ENCODE peak calls at places on chromosomes 4 and X, in seven cellular contexts. K is neuronal stem cell, E is mesendoderm, G is H9, Q is IMR-90, I is trophoblast cell, P is H1. T is an unnamed sample.

GRCh38 chrX:18894156-18894555 is 89.8 kb downstream of the PHKA2 start:
- DNase-seq in Q (no peak), E (no peak), G (peak; percentile 30), K (no peak), P (no peak), I (no peak), T (no peak)

GRCh38 chr4:128818442-128818841 is 8.9 kb downstream of the JADE1 start:
- DNase-seq in G (no peak), E (no peak), I (no peak), K (no peak), Q (no peak), P (no peak), T (no peak)

GRCh38 chr4:82232891-82233290 is 140.9 kb downstream of the HNRNPD start:
- DNase-seq in K (no peak), I (no peak), G (no peak), Q (no peak), E (no peak), P (no peak), T (no peak)

GRCh38 chrX:71070531-71070930 is 2.4 kb upstream of the SNX12 start:
- DNase-seq in E (no peak), K (no peak), G (no peak), Q (no peak), P (no peak), I (peak; percentile 54), T (no peak)

GRCh38 chrX:45011131-45011530 is 138.1 kb downstream of the KDM6A start:
- DNase-seq in E (no peak), P (no peak), I (no peak), K (no peak), G (no peak), Q (peak; percentile 68), T (peak; percentile 47)

GRCh38 chr4:67198757-67199156 is 346.5 kb downstream of the CENPC start:
- DNase-seq in Q (no peak), G (peak; percentile 31), P (no peak), I (no peak), K (no peak), E (peak; percentile 64), T (peak; percentile 57)

GRCh38 chrX:151675121-151675746 is 20.0 kb upstream of the PRRG3 start:
- DNase-seq in E (peak; percentile 8), Q (no peak), G (no peak), P (no peak), I (no peak), K (no peak), T (no peak)

GRCh38 chr4:57095245-57095644 is 14.9 kb downstream of the IGFBP7 start:
- DNase-seq in P (no peak), G (no peak), E (no peak), I (no peak), Q (no peak), K (no peak), T (no peak)

GRCh38 chr4:64539234-64539849 is 130.1 kb upstream of the TECRL start:
- DNase-seq in P (no peak), Q (peak; percentile 49), K (peak; percentile 66), I (peak; percentile 17), E (peak; percentile 74), G (peak; percentile 43), T (peak; percentile 71)

GRCh38 chr4:143882892-143883291 is 22.5 kb downstream of the GYPE start:
- DNase-seq in G (no peak), I (no peak), P (no peak), E (no peak), K (no peak), Q (no peak), T (no peak)

GRCh38 chrX:153884136-153885076 is 1.6 kb downstream of the L1CAM start:
- DNase-seq in I (no peak), K (no peak), G (no peak), Q (no peak), P (no peak), E (no peak), T (no peak)

GRCh38 chr4:152968806-152969394 is 32.8 kb downstream of the FHDC1 start:
- DNase-seq in P (no peak), I (no peak), Q (peak; percentile 39), G (no peak), E (no peak), K (no peak), T (no peak)

GRCh38 chr4:115759231-115759630 is 645.8 kb upstream of the NDST4 start:
- DNase-seq in E (no peak), G (no peak), Q (no peak), K (no peak), P (no peak), I (no peak), T (no peak)

GRCh38 chr4:85720736-85721135 is 245.8 kb downstream of the ARHGAP24 start:
- DNase-seq in K (no peak), P (no peak), E (peak; percentile 9), I (no peak), Q (peak; percentile 23), G (no peak), T (peak; percentile 63)

GRCh38 chr4:142350886-142351285 is 495.2 kb downstream of the INPP4B start:
- DNase-seq in P (no peak), G (no peak), K (no peak), I (no peak), Q (peak; percentile 50), E (no peak), T (no peak)

GRCh38 chr4:167222098-167222497 is 12.2 kb downstream of the SPOCK3 start:
- DNase-seq in K (no peak), P (no peak), G (no peak), I (no peak), E (no peak), Q (no peak), T (no peak)

GRCh38 chr4:140252742-140253555 is 99.0 kb upstream of the MAML3 start:
- DNase-seq in P (no peak), Q (peak; percentile 56), I (peak; percentile 56), E (peak; percentile 95), G (peak; percentile 81), K (peak; percentile 79), T (peak; percentile 67)

GRCh38 chr4:40316333-40316781 is 18.8 kb upstream of the CHRNA9 start:
- DNase-seq in E (no peak), I (peak; percentile 89), Q (peak; percentile 93), G (no peak), P (no peak), K (no peak), T (peak; percentile 99)

GRCh38 chr4:60039908-60040307 is 1160.2 kb upstream of the ADGRL3 start:
- DNase-seq in I (no peak), G (no peak), P (no peak), K (no peak), Q (no peak), E (no peak), T (no peak)

GRCh38 chr4:60033826-60034225 is 1166.3 kb upstream of the ADGRL3 start:
- DNase-seq in P (no peak), K (no peak), G (no peak), Q (no peak), I (no peak), E (no peak), T (no peak)

GRCh38 chr4:60034371-60034770 is 1165.8 kb upstream of the ADGRL3 start:
- DNase-seq in P (no peak), G (no peak), I (no peak), E (no peak), K (no peak), Q (no peak), T (no peak)
- H2AK5ac ChIP-seq in P (no peak overlapping the region), G (no peak overlapping the region), I (no peak overlapping the region), E (no peak overlapping the region), K (no peak overlapping the region), Q (no peak overlapping the region), T (no peak overlapping the region)

GRCh38 chrX:136321532-136321931 is 20.8 kb downstream of the ADGRG4 start:
- DNase-seq in K (no peak), G (no peak), E (no peak), Q (no peak), P (no peak), I (no peak), T (no peak)

GRCh38 chrX:136328933-136329332 is 28.2 kb downstream of the ADGRG4 start:
- DNase-seq in I (no peak), K (no peak), G (no peak), P (no peak), E (no peak), Q (no peak), T (no peak)

GRCh38 chrX:136319600-136319999 is 18.8 kb downstream of the ADGRG4 start:
- DNase-seq in Q (no peak), I (no peak), G (no peak), E (no peak), P (no peak), K (no peak), T (no peak)

GRCh38 chrX:136325377-136325776 is 24.6 kb downstream of the ADGRG4 start:
- DNase-seq in I (no peak), P (no peak), G (no peak), E (no peak), K (no peak), Q (no peak), T (no peak)
- H3K23ac ChIP-seq in I (no peak overlapping the region), P (no peak overlapping the region), G (no peak overlapping the region), E (no peak overlapping the region), K (no peak overlapping the region), Q (no peak overlapping the region), T (no peak overlapping the region)

DNA sequence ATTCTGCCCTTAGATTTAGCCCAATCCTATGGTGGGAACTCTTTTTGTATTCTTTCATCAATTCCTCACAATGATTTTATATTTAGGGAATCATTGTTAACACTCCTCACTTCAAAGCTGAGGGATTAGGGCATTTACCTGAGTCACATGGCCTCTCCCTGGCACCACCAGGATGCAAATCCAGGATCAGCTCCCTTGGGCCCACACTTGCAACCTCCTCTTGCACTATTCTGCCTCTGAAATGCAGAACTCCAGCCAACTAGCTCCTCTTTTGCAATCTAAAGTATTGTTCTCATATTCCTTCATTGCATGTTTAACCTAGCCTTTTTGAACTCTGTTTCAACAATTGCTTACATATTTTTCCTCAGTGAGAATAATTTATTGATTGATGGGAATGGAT is 3.2 kb upstream of the RELL1 start:
- DNase-seq in G (no peak), E (no peak), P (no peak), K (no peak), Q (no peak), I (no peak), T (no peak)
- H2AK5ac ChIP-seq in G (no peak overlapping the region), E (no peak overlapping the region), P (no peak overlapping the region), K (no peak overlapping the region), Q (no peak overlapping the region), I (no peak overlapping the region), T (no peak overlapping the region)

GRCh38 chr4:15729910-15730533 is 27.2 kb downstream of the BST1 start:
- DNase-seq in P (no peak), G (no peak), Q (peak; percentile 53), I (peak; percentile 29), K (peak; percentile 29), E (peak; percentile 59), T (peak; percentile 57)
- H3K23ac ChIP-seq in P (no peak overlapping the region), G (no peak overlapping the region), Q (no peak overlapping the region), I (no peak overlapping the region), K (no peak overlapping the region), E (no peak overlapping the region), T (no peak overlapping the region)

GRCh38 chr4:174999407-174999806 is 81.2 kb downstream of the ADAM29 start:
- DNase-seq in K (no peak), G (no peak), Q (no peak), E (no peak), P (no peak), I (no peak), T (peak; percentile 4)
- H2AK5ac ChIP-seq in K (no peak overlapping the region), G (no peak overlapping the region), Q (no peak overlapping the region), E (no peak overlapping the region), P (no peak overlapping the region), I (no peak overlapping the region), T (no peak overlapping the region)